ENCODE peak calls at places on chromosomes 6 and 20, in eight cellular contexts. M is hepatocyte, S is mammary epithelial cell, K is H1, R is GM23338, V is fibroblast of lung, U is PC-9, J is HCT116. P is an unnamed sample.

GRCh38 chr6:166927240-166927941 is 29.0 kb downstream of the RNASET2 start:
- DNase-seq in M (no peak), S (no peak), K (no peak), R (no peak), V (no peak), U (no peak), J (no peak), P (no peak)

GRCh38 chr6:46688117-46688965 is 656 bp downstream of the TDRD6 start:
- DNase-seq in M (no peak), S (no peak), K (no peak), R (peak), V (no peak), U (no peak), J (no peak), P (no peak)

GRCh38 chr20:57514273-57514751 is 10.6 kb downstream of the CTCFL start:
- DNase-seq in M (peak), S (peak), K (peak), R (peak), V (peak), U (peak), J (peak), P (peak)

GRCh38 chr6:147924598-147924997 is 416.1 kb downstream of the SAMD5 start:
- DNase-seq in M (no peak), S (no peak), K (no peak), R (no peak), V (no peak), U (no peak), J (no peak), P (no peak)

GRCh38 chr6:27238010-27238983 is 9.2 kb upstream of the PRSS16 start:
- DNase-seq in M (no peak), S (peak), K (peak), R (peak), V (no peak), U (no peak), J (no peak), P (peak)

GRCh38 chr20:45230631-45231030 is 9.5 kb downstream of the SEMG2 start:
- DNase-seq in M (no peak), S (no peak), K (no peak), R (peak), V (no peak), U (no peak), J (no peak), P (no peak)

GRCh38 chr6:114108119-114109002 is 137.4 kb upstream of the HDAC2 start:
- DNase-seq in M (peak), S (peak), K (peak), R (peak), V (peak), U (peak), J (peak), P (peak)

GRCh38 chr6:45420083-45420908 is 42.6 kb upstream of the SUPT3H start:
- DNase-seq in M (peak), S (peak), K (no peak), R (peak), V (peak), U (no peak), J (no peak), P (peak)

GRCh38 chr20:60116128-60116909 is 158.1 kb downstream of the CDH26 start:
- DNase-seq in M (no peak), S (no peak), K (no peak), R (no peak), V (no peak), U (no peak), J (no peak), P (no peak)

GRCh38 chr20:4773736-4774135 is 52.0 kb downstream of the PRND start:
- DNase-seq in M (no peak), S (no peak), K (peak), R (no peak), V (no peak), U (no peak), J (no peak), P (no peak)

GRCh38 chr6:159654483-159655098 is 38.5 kb downstream of the SOD2 start:
- DNase-seq in M (peak), S (peak), K (no peak), R (peak), V (peak), U (peak), J (peak), P (peak)

GRCh38 chr20:16107172-16107870 is 465.9 kb downstream of the KIF16B start:
- DNase-seq in M (no peak), S (no peak), K (no peak), R (no peak), V (no peak), U (no peak), J (no peak), P (no peak)

GRCh38 chr6:129920103-129920798 is 59.1 kb upstream of the TMEM244 start:
- DNase-seq in M (peak), S (no peak), K (no peak), R (no peak), V (peak), U (peak), J (no peak), P (no peak)

GRCh38 chr6:34143884-34144580 is 1.9 kb downstream of the GRM4 start:
- DNase-seq in M (peak), S (no peak), K (peak), R (peak), V (peak), U (no peak), J (no peak), P (peak)

GRCh38 chr6:34145161-34146020 is 496 bp downstream of the GRM4 start:
- DNase-seq in M (peak), S (peak), K (peak), R (peak), V (peak), U (no peak), J (no peak), P (peak)

GRCh38 chr6:34143196-34143883 is 2.5 kb downstream of the GRM4 start:
- DNase-seq in M (no peak), S (no peak), K (no peak), R (no peak), V (no peak), U (no peak), J (no peak), P (no peak)

GRCh38 chr6:34146021-34146782 is at the start of gene GRM4:
- DNase-seq in M (no peak), S (no peak), K (peak), R (no peak), V (no peak), U (no peak), J (no peak), P (no peak)

DNA sequence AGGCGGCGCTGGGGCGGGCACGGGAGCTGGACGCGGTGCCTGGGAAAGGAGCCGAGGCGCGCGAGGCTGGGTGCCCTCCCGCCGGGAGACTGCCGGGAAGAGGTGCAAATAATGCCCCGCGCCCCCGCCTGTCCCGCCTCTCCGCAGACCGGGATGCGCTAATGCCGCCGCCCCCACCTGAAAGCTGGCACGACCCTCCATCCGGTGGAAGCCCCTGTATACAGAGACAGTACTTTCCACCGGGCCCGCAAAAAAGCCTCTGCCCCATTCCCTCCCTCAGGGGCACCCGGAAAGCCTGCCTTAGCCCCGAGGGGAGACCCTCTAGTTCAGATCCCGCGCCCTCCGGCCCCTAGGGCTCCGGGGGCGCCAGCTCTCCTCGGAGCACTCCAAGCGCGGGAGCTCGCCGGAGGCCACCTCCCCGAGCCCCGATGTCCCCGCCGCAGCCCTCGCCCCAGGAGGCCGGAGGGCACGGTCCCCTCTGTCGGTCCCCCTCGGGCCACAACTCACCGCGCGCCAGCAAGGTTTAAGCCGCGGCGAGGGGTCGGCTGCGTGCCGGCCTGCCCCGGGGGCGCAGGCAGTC is 1.2 kb downstream of the GRM4 start:
- DNase-seq in M (no peak), S (no peak), K (peak), R (no peak), V (no peak), U (no peak), J (no peak), P (no peak)
- TF ChIP-seq EZH2 in M (peak), S (no peak), K (no peak), R (no peak), V (no peak), U (no peak), J (no peak), P (peak)

GRCh38 chr6:100673641-100674040 is 207.5 kb downstream of the ASCC3 start:
- DNase-seq in M (no peak), S (no peak), K (no peak), R (peak), V (no peak), U (no peak), J (no peak), P (no peak)
- TF ChIP-seq CTCF in M (no peak), S (no peak), K (no peak), R (no peak), V (no peak), U (no peak), J (no peak), P (no peak)

GRCh38 chr6:3742426-3743344 is 8.8 kb downstream of the PXDC1 start:
- DNase-seq in M (peak), S (peak), K (peak), R (peak), V (peak), U (peak), J (peak), P (peak)
- TF ChIP-seq EZH2 in M (no peak), S (no peak), K (no peak), R (no peak), V (no peak), U (no peak), J (no peak), P (no peak)

GRCh38 chr20:63972312-63973159 is 2.8 kb upstream of the ZNF512B start:
- DNase-seq in M (no peak), S (no peak), K (no peak), R (no peak), V (no peak), U (peak), J (no peak), P (peak)
- TF ChIP-seq CTCF in M (no peak), S (no peak), K (no peak), R (no peak), V (no peak), U (no peak), J (no peak), P (no peak)

GRCh38 chr20:40692240-40693011 is 3.4 kb upstream of the MAFB start:
- DNase-seq in M (no peak), S (no peak), K (peak), R (peak), V (no peak), U (no peak), J (no peak), P (no peak)

GRCh38 chr20:40689100-40689942 is at the start of gene MAFB:
- DNase-seq in M (peak), S (peak), K (peak), R (peak), V (peak), U (no peak), J (no peak), P (peak)

GRCh38 chr20:40690836-40691565 is 2.0 kb upstream of the MAFB start:
- DNase-seq in M (no peak), S (no peak), K (no peak), R (peak), V (no peak), U (no peak), J (no peak), P (no peak)

GRCh38 chr20:40689943-40690835 is 1.2 kb upstream of the MAFB start:
- DNase-seq in M (peak), S (peak), K (peak), R (peak), V (peak), U (no peak), J (peak), P (peak)

DNA sequence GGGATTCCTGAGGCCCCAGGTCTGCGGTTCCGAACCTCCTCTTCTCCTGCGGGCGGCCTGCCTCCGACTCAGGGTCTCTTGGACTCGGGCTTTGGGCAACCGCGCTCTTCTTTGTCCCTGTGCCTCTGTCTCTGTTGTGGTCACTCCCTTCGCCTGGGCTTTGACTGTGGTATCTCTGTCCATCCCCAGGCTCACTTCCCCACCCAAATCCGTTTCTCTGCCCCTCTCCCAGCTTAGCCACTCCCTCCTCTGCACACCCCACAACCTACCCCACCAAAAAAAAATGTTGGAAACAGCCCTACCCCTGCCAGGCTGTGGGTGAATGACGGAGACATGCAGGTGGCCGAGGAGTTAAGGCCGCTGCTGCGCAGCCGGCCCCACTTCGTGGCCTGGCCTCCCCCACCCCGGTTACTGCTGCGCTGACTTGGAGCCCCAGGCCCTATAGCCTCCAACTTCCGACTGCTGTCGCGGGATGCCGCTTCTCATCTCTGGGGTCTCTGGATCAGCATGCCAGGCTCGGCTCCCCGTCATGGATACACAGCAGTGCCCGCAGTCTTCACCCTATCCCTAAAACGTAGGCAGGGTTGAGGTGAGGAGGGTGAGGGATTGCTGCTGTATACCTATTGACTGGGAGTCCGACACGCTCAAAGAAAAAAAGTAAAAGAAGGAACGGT is 2.7 kb upstream of the MAFB start:
- DNase-seq in M (no peak), S (no peak), K (peak), R (peak), V (no peak), U (no peak), J (no peak), P (no peak)
- TF ChIP-seq EZH2 in M (no peak), S (no peak), K (no peak), R (peak), V (no peak), U (no peak), J (no peak), P (peak)

DNA sequence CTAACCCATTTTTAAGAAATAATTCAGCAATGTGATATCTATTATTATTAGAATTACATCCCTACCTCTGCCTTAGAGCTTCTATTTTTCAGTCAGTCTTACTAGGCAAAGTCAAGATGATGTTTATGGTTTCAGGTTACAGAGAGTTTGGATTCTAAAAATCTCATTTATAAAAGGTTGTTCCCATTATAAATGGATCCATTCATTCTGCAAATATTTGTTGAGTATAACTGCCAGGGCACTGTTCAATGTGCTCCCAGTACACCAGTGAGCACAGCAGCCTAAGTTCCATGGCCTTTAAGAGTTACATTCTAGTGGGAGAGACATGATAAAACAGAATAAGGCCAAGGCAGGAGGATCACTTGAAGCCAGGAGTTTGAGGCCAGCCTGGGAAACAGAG is 75.9 kb upstream of the EYA4 start:
- DNase-seq in M (no peak), S (no peak), K (no peak), R (no peak), V (no peak), U (no peak), J (no peak), P (no peak)
- TF ChIP-seq CTCF in M (no peak), S (no peak), K (no peak), R (no peak), V (no peak), U (no peak), J (no peak), P (no peak)

GRCh38 chr6:35018184-35018523 is 123.0 kb downstream of the TCP11 start:
- DNase-seq in M (no peak), S (no peak), K (no peak), R (no peak), V (no peak), U (no peak), J (no peak), P (no peak)

GRCh38 chr6:35015996-35016395 is 125.1 kb downstream of the TCP11 start:
- DNase-seq in M (no peak), S (no peak), K (no peak), R (no peak), V (peak), U (no peak), J (no peak), P (no peak)

GRCh38 chr6:35017461-35018183 is 123.5 kb downstream of the TCP11 start:
- DNase-seq in M (no peak), S (no peak), K (no peak), R (no peak), V (no peak), U (no peak), J (no peak), P (peak)

GRCh38 chr6:35015476-35015875 is 125.7 kb downstream of the TCP11 start:
- DNase-seq in M (no peak), S (no peak), K (peak), R (no peak), V (no peak), U (no peak), J (no peak), P (no peak)

DNA sequence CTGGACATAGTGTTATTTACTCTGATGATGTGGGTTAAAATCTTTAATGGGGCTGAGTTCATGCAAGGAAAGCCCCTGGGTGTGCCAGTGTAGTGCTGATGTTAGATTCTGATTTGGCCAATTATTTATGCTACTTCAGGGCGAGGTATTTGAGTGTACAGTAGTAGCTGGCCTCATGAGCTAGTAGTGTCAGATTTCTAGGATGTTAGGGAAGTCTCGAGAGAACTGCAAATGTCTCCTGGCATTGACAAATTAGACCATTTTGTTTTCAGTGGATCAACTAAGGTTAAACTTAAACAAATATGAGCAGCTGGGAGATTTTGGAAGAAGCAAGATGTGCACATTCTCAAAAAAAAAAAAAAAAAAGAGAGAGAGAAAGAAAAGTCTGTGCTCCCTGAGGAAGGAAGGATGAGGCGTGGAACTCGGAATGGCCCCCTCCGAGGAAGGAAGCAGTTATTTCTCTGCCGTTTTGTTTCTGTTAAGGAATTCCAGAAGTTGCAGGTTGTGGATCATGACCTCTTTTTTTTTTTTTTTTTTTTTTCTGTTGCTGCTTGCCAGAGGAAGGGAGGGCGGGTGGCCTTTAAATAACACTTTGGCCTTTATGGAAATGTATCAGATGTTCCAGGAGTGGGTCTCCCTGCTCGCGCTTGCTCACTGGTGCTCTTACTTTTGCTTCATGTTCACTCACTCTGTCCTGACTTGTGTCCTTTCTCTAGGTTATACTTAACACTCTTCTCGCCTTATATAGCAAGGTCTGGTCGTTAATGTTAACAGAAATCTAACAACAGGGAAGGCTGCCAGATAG is 124.5 kb downstream of the TCP11 start:
- DNase-seq in M (peak), S (no peak), K (no peak), R (no peak), V (peak), U (no peak), J (no peak), P (peak)
- TF ChIP-seq EZH2 in M (no peak), S (no peak), K (no peak), R (no peak), V (no peak), U (no peak), J (no peak), P (no peak)

DNA sequence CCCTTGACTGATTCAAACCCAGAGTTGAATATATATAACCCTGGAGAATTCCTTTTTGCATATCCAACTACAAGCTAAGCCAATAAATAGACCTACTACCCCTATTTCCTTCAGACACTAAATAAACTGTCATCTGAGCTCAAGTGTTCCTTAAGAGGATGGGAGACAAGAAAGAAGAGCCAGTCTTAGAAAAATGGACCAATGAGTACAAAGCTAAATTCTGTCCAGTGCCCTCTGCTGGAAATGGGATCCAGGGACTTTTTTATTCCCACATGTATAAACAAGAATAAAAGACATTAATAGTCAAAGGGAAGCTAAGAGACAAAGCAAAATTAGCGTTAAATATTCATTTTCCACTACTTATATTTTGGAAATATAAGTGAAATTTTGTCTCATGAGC is 4.8 kb downstream of the PPP1R10 start:
- DNase-seq in M (no peak), S (no peak), K (no peak), R (no peak), V (peak), U (no peak), J (no peak), P (no peak)
- TF ChIP-seq CTCF in M (peak), S (peak), K (no peak), R (peak), V (peak), U (no peak), J (no peak), P (no peak)